ENCODE peak calls at places on chromosomes 16 and 17, in six cellular contexts. One of them, this sample, is unnamed.

GRCh38 chr17:32298721-32299578 is 33.3 kb downstream of the RHBDL3 start:
- DNase-seq in GM20000: no peak
- DNase-seq in effector memory CD8-positive, alpha-beta T cell: no peak
- DNase-seq in transverse colon: no peak
- DNase-seq in stimulated activated CD4-positive, alpha-beta T cell treated with anti-CD3 and anti-CD28 coated beads, Interleukin-2, amount 100 ng/mL, for 48 hours: no peak
- DNase-seq in left ventricle myocardium superior: no peak
- DNase-seq in this sample: no peak

GRCh38 chr16:69378760-69379159 is 7.0 kb downstream of the TERF2 start:
- DNase-seq in left ventricle myocardium superior: no peak
- DNase-seq in effector memory CD8-positive, alpha-beta T cell: no peak
- DNase-seq in GM20000: no peak
- DNase-seq in transverse colon: no peak
- DNase-seq in stimulated activated CD4-positive, alpha-beta T cell treated with anti-CD3 and anti-CD28 coated beads, Interleukin-2, amount 100 ng/mL, for 48 hours: no peak
- DNase-seq in this sample: no peak

GRCh38 chr17:7380321-7380720 is 568 bp upstream of the TNK1 start:
- DNase-seq in stimulated activated CD4-positive, alpha-beta T cell treated with anti-CD3 and anti-CD28 coated beads, Interleukin-2, amount 100 ng/mL, for 48 hours: no peak
- DNase-seq in transverse colon: peak; percentile 68
- DNase-seq in GM20000: no peak
- DNase-seq in left ventricle myocardium superior: peak; percentile 80
- DNase-seq in effector memory CD8-positive, alpha-beta T cell: no peak
- DNase-seq in this sample: no peak

GRCh38 chr16:3650631-3651265 is 3.7 kb upstream of the DNASE1 start:
- DNase-seq in effector memory CD8-positive, alpha-beta T cell: no peak
- DNase-seq in stimulated activated CD4-positive, alpha-beta T cell treated with anti-CD3 and anti-CD28 coated beads, Interleukin-2, amount 100 ng/mL, for 48 hours: no peak
- DNase-seq in GM20000: no peak
- DNase-seq in left ventricle myocardium superior: no peak
- DNase-seq in transverse colon: no peak
- DNase-seq in this sample: no peak

GRCh38 chr17:79087428-79088143 is 13.0 kb downstream of the ENGASE start:
- DNase-seq in transverse colon: peak; percentile 76
- DNase-seq in effector memory CD8-positive, alpha-beta T cell: peak; percentile 78
- DNase-seq in GM20000: peak; percentile 93
- DNase-seq in left ventricle myocardium superior: peak; percentile 82
- DNase-seq in stimulated activated CD4-positive, alpha-beta T cell treated with anti-CD3 and anti-CD28 coated beads, Interleukin-2, amount 100 ng/mL, for 48 hours: peak; percentile 79
- DNase-seq in this sample: peak; percentile 63

GRCh38 chr17:17269926-17270773 is 10.9 kb downstream of the COPS3 start:
- DNase-seq in GM20000: no peak
- DNase-seq in stimulated activated CD4-positive, alpha-beta T cell treated with anti-CD3 and anti-CD28 coated beads, Interleukin-2, amount 100 ng/mL, for 48 hours: peak; percentile 18
- DNase-seq in effector memory CD8-positive, alpha-beta T cell: no peak
- DNase-seq in left ventricle myocardium superior: no peak
- DNase-seq in transverse colon: no peak
- DNase-seq in this sample: no peak

GRCh38 chr16:53282975-53283946 is 151.0 kb upstream of the RBL2 start:
- DNase-seq in GM20000: peak; percentile 8
- DNase-seq in transverse colon: no peak
- DNase-seq in effector memory CD8-positive, alpha-beta T cell: no peak
- DNase-seq in stimulated activated CD4-positive, alpha-beta T cell treated with anti-CD3 and anti-CD28 coated beads, Interleukin-2, amount 100 ng/mL, for 48 hours: no peak
- DNase-seq in left ventricle myocardium superior: no peak
- DNase-seq in this sample: peak; percentile 10

GRCh38 chr16:8952281-8952751 is 11.4 kb downstream of the USP7 start:
- DNase-seq in transverse colon: no peak
- DNase-seq in stimulated activated CD4-positive, alpha-beta T cell treated with anti-CD3 and anti-CD28 coated beads, Interleukin-2, amount 100 ng/mL, for 48 hours: no peak
- DNase-seq in left ventricle myocardium superior: no peak
- DNase-seq in effector memory CD8-positive, alpha-beta T cell: no peak
- DNase-seq in GM20000: no peak
- DNase-seq in this sample: no peak

This sample was measured in cardiac muscle cell.